ENCODE peak calls at places on chromosomes 3 and 15, in seven cellular contexts. One of them, this sample, is unnamed.

GRCh38 chr15:56856934-56857333 is 61.5 kb upstream of the TCF12 start:
- DNase-seq in A549: no peak
- DNase-seq in right atrium auricular region: no peak
- DNase-seq in heart right ventricle: no peak
- DNase-seq in mucosa of descending colon: no peak
- DNase-seq in PC-3: no peak
- DNase-seq in BJ: no peak
- DNase-seq in this sample: no peak

GRCh38 chr15:51688863-51689262 is 7.6 kb downstream of the SCG3 start:
- DNase-seq in A549: no peak
- DNase-seq in right atrium auricular region: no peak
- DNase-seq in heart right ventricle: no peak
- DNase-seq in mucosa of descending colon: no peak
- DNase-seq in PC-3: no peak
- DNase-seq in BJ: no peak
- DNase-seq in this sample: no peak

GRCh38 chr3:127755305-127755681 is 67.0 kb downstream of the MGLL start:
- DNase-seq in A549: no peak
- DNase-seq in right atrium auricular region: no peak
- DNase-seq in heart right ventricle: no peak
- DNase-seq in mucosa of descending colon: no peak
- DNase-seq in PC-3: no peak
- DNase-seq in BJ: no peak
- DNase-seq in this sample: no peak

GRCh38 chr3:32719335-32719734 is 34.3 kb downstream of the CNOT10 start:
- DNase-seq in A549: no peak
- DNase-seq in right atrium auricular region: no peak
- DNase-seq in heart right ventricle: no peak
- DNase-seq in mucosa of descending colon: no peak
- DNase-seq in PC-3: no peak
- DNase-seq in BJ: no peak
- DNase-seq in this sample: no peak

GRCh38 chr3:110799236-110799635 is 272.4 kb upstream of the NECTIN3 start:
- DNase-seq in A549: no peak
- DNase-seq in right atrium auricular region: no peak
- DNase-seq in heart right ventricle: no peak
- DNase-seq in mucosa of descending colon: no peak
- DNase-seq in PC-3: peak
- DNase-seq in BJ: no peak
- DNase-seq in this sample: no peak

GRCh38 chr15:90020041-90020735 is 19.1 kb downstream of the ZNF710 start:
- DNase-seq in A549: no peak
- DNase-seq in right atrium auricular region: no peak
- DNase-seq in heart right ventricle: peak
- DNase-seq in mucosa of descending colon: no peak
- DNase-seq in PC-3: no peak
- DNase-seq in BJ: no peak
- DNase-seq in this sample: no peak

GRCh38 chr3:13543251-13543650 is 5.7 kb upstream of the FBLN2 start:
- DNase-seq in A549: peak
- DNase-seq in right atrium auricular region: peak
- DNase-seq in heart right ventricle: peak
- DNase-seq in mucosa of descending colon: peak
- DNase-seq in PC-3: peak
- DNase-seq in BJ: peak
- DNase-seq in this sample: no peak

GRCh38 chr3:114506622-114507300 is 212.9 kb downstream of the TIGIT start:
- DNase-seq in A549: no peak
- DNase-seq in right atrium auricular region: no peak
- DNase-seq in heart right ventricle: no peak
- DNase-seq in mucosa of descending colon: no peak
- DNase-seq in PC-3: peak
- DNase-seq in BJ: peak
- DNase-seq in this sample: no peak

GRCh38 chr15:67101981-67102929 is 36.9 kb downstream of the SMAD3 start:
- DNase-seq in A549: no peak
- DNase-seq in right atrium auricular region: no peak
- DNase-seq in heart right ventricle: no peak
- DNase-seq in mucosa of descending colon: no peak
- DNase-seq in PC-3: peak
- DNase-seq in BJ: no peak
- DNase-seq in this sample: peak

DNA sequence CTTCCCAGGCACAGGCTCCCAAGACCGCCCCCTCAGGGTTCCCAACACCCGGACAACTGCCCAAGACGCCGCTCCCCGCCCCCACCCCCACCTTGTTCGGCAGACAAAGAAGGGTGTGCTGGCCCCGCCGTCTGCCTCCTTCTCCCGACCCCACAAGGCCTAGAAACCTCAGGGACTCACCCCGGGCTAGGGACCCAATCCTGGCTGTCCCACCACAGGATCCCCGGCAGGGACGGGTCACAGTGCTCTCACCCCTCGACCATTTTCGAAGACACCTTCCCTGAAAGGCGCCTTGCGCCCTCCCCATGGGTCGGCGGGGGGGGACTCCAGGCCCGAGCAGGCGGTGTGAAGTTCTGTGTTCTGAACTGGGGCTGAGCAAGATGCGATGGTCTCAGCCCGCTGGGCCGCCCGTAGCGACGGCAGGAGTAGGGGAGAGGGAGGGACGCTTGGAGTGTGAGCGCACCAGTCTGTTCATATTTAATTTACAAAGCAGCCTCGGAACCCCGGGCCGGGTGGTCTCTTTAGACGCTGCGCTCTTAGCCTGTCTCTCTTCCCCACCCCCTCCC is 1.5 kb upstream of the ISLR2 start:
- DNase-seq in A549: no peak
- DNase-seq in right atrium auricular region: no peak
- DNase-seq in heart right ventricle: no peak
- DNase-seq in mucosa of descending colon: no peak
- DNase-seq in PC-3: no peak
- DNase-seq in BJ: no peak
- DNase-seq in this sample: no peak
- H3K4me3 ChIP-seq in A549: no peak
- H3K4me3 ChIP-seq in right atrium auricular region: peak
- H3K4me3 ChIP-seq in heart right ventricle: peak
- H3K4me3 ChIP-seq in mucosa of descending colon: no peak
- H3K4me3 ChIP-seq in PC-3: peak
- H3K4me3 ChIP-seq in BJ: no peak
- H3K4me3 ChIP-seq in this sample: no peak

DNA sequence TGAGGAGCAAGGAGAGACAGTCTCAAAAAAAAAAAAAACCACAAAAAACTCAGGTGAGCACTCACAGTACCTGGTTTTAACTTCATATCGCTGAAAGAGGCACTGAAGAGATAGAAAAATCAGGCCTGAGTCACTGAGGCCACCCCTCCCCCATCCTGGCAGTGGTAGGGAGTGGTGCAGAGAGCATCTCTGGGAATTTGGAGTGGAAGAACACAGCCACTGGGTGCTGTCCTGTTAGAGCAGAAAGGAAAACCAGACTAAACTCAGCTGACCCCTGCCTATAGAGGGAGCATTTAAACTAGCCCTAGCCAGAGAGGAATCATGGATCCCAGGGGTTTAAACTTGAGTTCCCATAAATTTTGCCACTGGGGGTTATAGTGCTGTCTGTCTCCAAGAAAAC is 22.2 kb upstream of the DNAJC13 start:
- DNase-seq in A549: no peak
- DNase-seq in right atrium auricular region: no peak
- DNase-seq in heart right ventricle: no peak
- DNase-seq in mucosa of descending colon: no peak
- DNase-seq in PC-3: no peak
- DNase-seq in BJ: no peak
- DNase-seq in this sample: no peak
- TF ChIP-seq CTCF in A549: no peak
- TF ChIP-seq CTCF in right atrium auricular region: no peak
- TF ChIP-seq CTCF in heart right ventricle: no peak
- TF ChIP-seq CTCF in mucosa of descending colon: no peak
- TF ChIP-seq CTCF in PC-3: no peak
- TF ChIP-seq CTCF in BJ: no peak
- TF ChIP-seq CTCF in this sample: no peak

DNA sequence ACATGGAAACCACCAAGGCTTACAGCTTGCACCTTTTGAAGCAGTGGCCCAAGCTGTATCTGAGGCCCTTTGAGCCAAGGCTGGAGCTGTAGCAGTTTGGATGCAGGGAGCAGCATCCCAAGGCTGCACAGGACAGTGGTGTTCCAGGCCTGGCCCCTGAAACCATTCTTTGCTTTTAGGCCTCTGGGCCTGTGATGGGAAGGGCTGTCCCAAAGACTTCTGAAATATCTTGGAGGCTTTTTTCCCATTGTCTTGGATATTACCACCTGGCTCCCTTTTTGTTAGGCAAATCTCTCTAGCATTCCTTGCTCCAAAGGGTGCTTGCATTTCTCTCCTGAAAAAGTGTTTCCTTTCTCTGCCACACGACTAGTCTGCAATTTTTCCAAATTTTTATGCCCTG is 302.8 kb upstream of the MDFIC2 start:
- DNase-seq in A549: no peak
- DNase-seq in right atrium auricular region: no peak
- DNase-seq in heart right ventricle: no peak
- DNase-seq in mucosa of descending colon: no peak
- DNase-seq in PC-3: no peak
- DNase-seq in BJ: no peak
- DNase-seq in this sample: no peak
- H3K4me3 ChIP-seq in A549: no peak
- H3K4me3 ChIP-seq in right atrium auricular region: no peak
- H3K4me3 ChIP-seq in heart right ventricle: no peak
- H3K4me3 ChIP-seq in mucosa of descending colon: no peak
- H3K4me3 ChIP-seq in PC-3: no peak
- H3K4me3 ChIP-seq in BJ: no peak
- H3K4me3 ChIP-seq in this sample: no peak

GRCh38 chr3:159486580-159486979 is 502.1 kb upstream of the IL12A start:
- DNase-seq in A549: peak
- DNase-seq in right atrium auricular region: no peak
- DNase-seq in heart right ventricle: no peak
- DNase-seq in mucosa of descending colon: no peak
- DNase-seq in PC-3: peak
- DNase-seq in BJ: no peak
- DNase-seq in this sample: no peak
- TF ChIP-seq CTCF in A549: no peak
- TF ChIP-seq CTCF in right atrium auricular region: no peak
- TF ChIP-seq CTCF in heart right ventricle: no peak
- TF ChIP-seq CTCF in mucosa of descending colon: no peak
- TF ChIP-seq CTCF in PC-3: peak
- TF ChIP-seq CTCF in BJ: peak
- TF ChIP-seq CTCF in this sample: peak

DNA sequence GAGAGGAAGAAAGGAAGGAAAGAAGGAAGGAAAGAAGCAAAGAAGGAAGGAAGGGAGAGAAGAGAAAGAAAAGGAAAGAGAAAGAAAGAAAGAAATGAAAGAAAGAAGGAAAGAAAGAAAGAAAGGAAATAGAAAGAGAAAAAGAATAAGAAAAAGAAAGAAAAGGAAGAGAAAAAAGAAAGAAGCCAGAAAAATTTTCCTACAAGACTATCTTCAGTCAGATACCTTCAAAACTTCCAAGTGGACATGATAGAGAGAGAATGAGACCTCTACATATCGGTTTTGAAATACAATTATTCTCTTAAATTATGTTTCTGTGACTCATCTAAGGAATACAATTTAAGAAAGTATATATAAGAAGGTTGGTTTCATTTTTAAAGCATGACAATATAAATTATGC is 1369.0 kb downstream of the ZPLD1 start:
- DNase-seq in A549: no peak
- DNase-seq in right atrium auricular region: no peak
- DNase-seq in heart right ventricle: no peak
- DNase-seq in mucosa of descending colon: no peak
- DNase-seq in PC-3: no peak
- DNase-seq in BJ: no peak
- DNase-seq in this sample: no peak
- H3K4me3 ChIP-seq in A549: no peak
- H3K4me3 ChIP-seq in right atrium auricular region: no peak
- H3K4me3 ChIP-seq in heart right ventricle: no peak
- H3K4me3 ChIP-seq in mucosa of descending colon: no peak
- H3K4me3 ChIP-seq in PC-3: no peak
- H3K4me3 ChIP-seq in BJ: no peak
- H3K4me3 ChIP-seq in this sample: no peak

GRCh38 chr3:153903430-153903829 is 217.8 kb upstream of the ARHGEF26 start:
- DNase-seq in A549: no peak
- DNase-seq in right atrium auricular region: no peak
- DNase-seq in heart right ventricle: no peak
- DNase-seq in mucosa of descending colon: no peak
- DNase-seq in PC-3: no peak
- DNase-seq in BJ: no peak
- DNase-seq in this sample: no peak
- TF ChIP-seq CTCF in A549: no peak
- TF ChIP-seq CTCF in right atrium auricular region: no peak
- TF ChIP-seq CTCF in heart right ventricle: no peak
- TF ChIP-seq CTCF in mucosa of descending colon: no peak
- TF ChIP-seq CTCF in PC-3: peak
- TF ChIP-seq CTCF in BJ: no peak
- TF ChIP-seq CTCF in this sample: no peak

DNA sequence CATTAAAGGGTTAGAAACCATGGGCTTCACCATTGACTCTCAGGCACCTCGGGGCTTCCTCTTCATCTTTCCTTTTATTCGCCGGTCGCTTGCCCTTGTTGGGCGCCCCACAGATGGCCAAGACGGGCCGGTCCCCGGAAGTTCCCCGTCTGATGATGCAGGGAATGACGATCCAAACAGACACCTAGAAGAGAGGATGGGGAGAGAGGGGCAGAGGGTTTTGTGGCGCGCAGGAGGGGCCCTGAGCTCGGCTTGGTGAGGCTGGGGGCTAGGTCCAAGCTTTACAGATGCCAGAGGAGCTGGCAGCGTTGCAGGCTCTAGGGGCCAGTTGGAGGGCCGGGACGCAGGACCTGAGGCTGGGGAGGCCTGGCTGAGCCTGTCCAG is 532 bp upstream of the ESYT3 start:
- DNase-seq in A549: no peak
- DNase-seq in right atrium auricular region: no peak
- DNase-seq in heart right ventricle: no peak
- DNase-seq in mucosa of descending colon: no peak
- DNase-seq in PC-3: no peak
- DNase-seq in BJ: no peak
- DNase-seq in this sample: no peak
- H3K4me3 ChIP-seq in A549: peak
- H3K4me3 ChIP-seq in right atrium auricular region: peak
- H3K4me3 ChIP-seq in heart right ventricle: no peak
- H3K4me3 ChIP-seq in mucosa of descending colon: no peak
- H3K4me3 ChIP-seq in PC-3: no peak
- H3K4me3 ChIP-seq in BJ: no peak
- H3K4me3 ChIP-seq in this sample: no peak

This sample was measured in AG04449.